ENCODE peak calls at places on chromosomes 6 and 20, in four cellular contexts. E, C, M and N are unnamed samples.

GRCh38 chr6:4805553-4806307 is 29.5 kb downstream of the CDYL start:
- DNase-seq in C (peak; percentile 62), M (peak; percentile 32), E (no peak), N (peak; percentile 19)

GRCh38 chr6:92122746-92123145 is 1296.6 kb downstream of the EPHA7 start:
- DNase-seq in E (peak; percentile 41), C (no peak), M (no peak), N (no peak)

GRCh38 chr6:140360651-140361050 is 986.2 kb upstream of the CITED2 start:
- DNase-seq in E (no peak), M (no peak), C (no peak), N (no peak)

GRCh38 chr6:151452750-151453427 is 963 bp upstream of the RMND1 start:
- DNase-seq in M (no peak), E (no peak), C (peak; percentile 53), N (peak; percentile 18)

GRCh38 chr20:3754258-3754595 is 13.3 kb downstream of the ADISSP start:
- DNase-seq in E (no peak), C (no peak), M (no peak), N (no peak)

GRCh38 chr20:14633507-14633906 is 296.1 kb upstream of the FLRT3 start:
- DNase-seq in C (no peak), M (no peak), E (no peak), N (no peak)

GRCh38 chr6:138421089-138421488 is 17.1 kb downstream of the HEBP2 start:
- DNase-seq in M (no peak), E (no peak), C (no peak), N (no peak)

GRCh38 chr6:103534107-103534506 is 1325.6 kb downstream of the HACE1 start:
- DNase-seq in E (no peak), M (no peak), C (no peak), N (no peak)

GRCh38 chr6:90896165-90896549 is 309.3 kb upstream of the MAP3K7 start:
- DNase-seq in C (no peak), M (no peak), E (no peak), N (no peak)

GRCh38 chr20:11375966-11376365 is 541.7 kb upstream of the BTBD3 start:
- DNase-seq in C (no peak), M (no peak), E (no peak), N (no peak)

GRCh38 chr20:35541783-35542662 is at the start of gene ERGIC3:
- DNase-seq in E (peak; percentile 93), M (peak; percentile 98), C (peak; percentile 98), N (peak; percentile 96)

GRCh38 chr6:139533573-139534471 is 159.4 kb upstream of the CITED2 start:
- DNase-seq in C (no peak), M (no peak), E (peak; percentile 86), N (peak; percentile 92)

GRCh38 chr20:52494244-52494643 is 302.7 kb upstream of the ZFP64 start:
- DNase-seq in M (peak; percentile 45), E (peak; percentile 97), C (peak; percentile 39), N (peak; percentile 86)

GRCh38 chr6:71205336-71205956 is 83.2 kb upstream of the OGFRL1 start:
- DNase-seq in M (no peak), C (no peak), E (peak; percentile 78), N (peak; percentile 66)

GRCh38 chr20:37390891-37391525 is 45.1 kb downstream of the SRC start:
- DNase-seq in M (no peak), E (no peak), C (peak; percentile 77), N (no peak)